ENCODE peak calls at places on chromosomes 7 and 10, in six cellular contexts. One of them, this sample, is unnamed.

GRCh38 chr7:157792241-157792950 is 455.6 kb downstream of the DNAJB6 start:
- DNase-seq in astrocyte of the spinal cord: no peak
- DNase-seq in PC-9: no peak
- DNase-seq in A549: no peak
- DNase-seq in AG04449: no peak
- DNase-seq in MM.1S: no peak
- DNase-seq in this sample: no peak

GRCh38 chr10:31905586-31905985 is 23.0 kb downstream of the ARHGAP12 start:
- DNase-seq in MM.1S: no peak
- DNase-seq in astrocyte of the spinal cord: no peak
- DNase-seq in PC-9: no peak
- DNase-seq in A549: no peak
- DNase-seq in AG04449: no peak
- DNase-seq in this sample: no peak

GRCh38 chr10:76072384-76072783 is 641.0 kb downstream of the LRMDA start:
- DNase-seq in A549: no peak
- DNase-seq in astrocyte of the spinal cord: no peak
- DNase-seq in PC-9: no peak
- DNase-seq in AG04449: no peak
- DNase-seq in MM.1S: no peak
- DNase-seq in this sample: no peak

GRCh38 chr10:93402192-93402591 is 79.9 kb downstream of the MYOF start:
- DNase-seq in PC-9: no peak
- DNase-seq in astrocyte of the spinal cord: no peak
- DNase-seq in MM.1S: no peak
- DNase-seq in A549: no peak
- DNase-seq in AG04449: no peak
- DNase-seq in this sample: no peak

GRCh38 chr10:132588301-132589013 is 50.9 kb downstream of the INPP5A start:
- DNase-seq in MM.1S: no peak
- DNase-seq in astrocyte of the spinal cord: no peak
- DNase-seq in PC-9: no peak
- DNase-seq in A549: no peak
- DNase-seq in AG04449: no peak
- DNase-seq in this sample: no peak

GRCh38 chr7:142556745-142557144 is 192.5 kb upstream of the PRSS1 start:
- DNase-seq in astrocyte of the spinal cord: peak
- DNase-seq in MM.1S: peak
- DNase-seq in PC-9: peak
- DNase-seq in A549: peak
- DNase-seq in AG04449: peak
- DNase-seq in this sample: peak

GRCh38 chr7:94510582-94511456 is 1.2 kb downstream of the CASD1 start:
- DNase-seq in MM.1S: peak
- DNase-seq in AG04449: no peak
- DNase-seq in astrocyte of the spinal cord: peak
- DNase-seq in PC-9: peak
- DNase-seq in A549: peak
- DNase-seq in this sample: no peak

GRCh38 chr10:124044143-124044862 is 49.1 kb downstream of the CHST15 start:
- DNase-seq in A549: no peak
- DNase-seq in MM.1S: no peak
- DNase-seq in PC-9: no peak
- DNase-seq in AG04449: no peak
- DNase-seq in astrocyte of the spinal cord: no peak
- DNase-seq in this sample: no peak

GRCh38 chr7:124764071-124764846 is 1.3 kb downstream of the GPR37 start:
- DNase-seq in AG04449: no peak
- DNase-seq in astrocyte of the spinal cord: no peak
- DNase-seq in A549: no peak
- DNase-seq in PC-9: no peak
- DNase-seq in MM.1S: no peak
- DNase-seq in this sample: peak

GRCh38 chr7:1123721-1124120 is 35.8 kb downstream of the GPER1 start:
- DNase-seq in A549: peak
- DNase-seq in astrocyte of the spinal cord: peak
- DNase-seq in PC-9: no peak
- DNase-seq in AG04449: no peak
- DNase-seq in MM.1S: no peak
- DNase-seq in this sample: peak

GRCh38 chr7:1640376-1641172 is 29.5 kb upstream of the ELFN1 start:
- DNase-seq in MM.1S: no peak
- DNase-seq in AG04449: no peak
- DNase-seq in PC-9: no peak
- DNase-seq in A549: peak
- DNase-seq in astrocyte of the spinal cord: no peak
- DNase-seq in this sample: no peak

GRCh38 chr7:116933465-116933864 is 19.8 kb upstream of the ST7 start:
- DNase-seq in MM.1S: no peak
- DNase-seq in AG04449: no peak
- DNase-seq in A549: no peak
- DNase-seq in PC-9: no peak
- DNase-seq in astrocyte of the spinal cord: no peak
- DNase-seq in this sample: no peak

GRCh38 chr7:48176356-48176893 is 5.2 kb downstream of the ABCA13 start:
- DNase-seq in PC-9: no peak
- DNase-seq in astrocyte of the spinal cord: no peak
- DNase-seq in AG04449: no peak
- DNase-seq in A549: no peak
- DNase-seq in MM.1S: no peak
- DNase-seq in this sample: peak

GRCh38 chr10:75079436-75080083 is 31.9 kb upstream of the SAMD8 start:
- DNase-seq in MM.1S: no peak
- DNase-seq in astrocyte of the spinal cord: no peak
- DNase-seq in A549: no peak
- DNase-seq in PC-9: no peak
- DNase-seq in AG04449: no peak
- DNase-seq in this sample: no peak

GRCh38 chr10:48456361-48456804 is 148.5 kb downstream of the ARHGAP22 start:
- DNase-seq in astrocyte of the spinal cord: no peak
- DNase-seq in AG04449: no peak
- DNase-seq in A549: no peak
- DNase-seq in MM.1S: no peak
- DNase-seq in PC-9: no peak
- DNase-seq in this sample: peak

GRCh38 chr10:63767512-63767911 is 246.3 kb downstream of the REEP3 start:
- DNase-seq in PC-9: no peak
- DNase-seq in AG04449: no peak
- DNase-seq in astrocyte of the spinal cord: peak
- DNase-seq in MM.1S: no peak
- DNase-seq in A549: peak
- DNase-seq in this sample: no peak

GRCh38 chr10:132272767-132273090 is 35.0 kb downstream of the STK32C start:
- DNase-seq in MM.1S: no peak
- DNase-seq in astrocyte of the spinal cord: no peak
- DNase-seq in AG04449: no peak
- DNase-seq in PC-9: no peak
- DNase-seq in A549: no peak
- DNase-seq in this sample: no peak

GRCh38 chr7:92400013-92400412 is 47.3 kb upstream of the GATAD1 start:
- DNase-seq in astrocyte of the spinal cord: no peak
- DNase-seq in A549: no peak
- DNase-seq in PC-9: no peak
- DNase-seq in AG04449: no peak
- DNase-seq in MM.1S: no peak
- DNase-seq in this sample: no peak

GRCh38 chr7:92402920-92403759 is 44.1 kb upstream of the GATAD1 start:
- DNase-seq in astrocyte of the spinal cord: peak
- DNase-seq in PC-9: no peak
- DNase-seq in AG04449: peak
- DNase-seq in A549: no peak
- DNase-seq in MM.1S: no peak
- DNase-seq in this sample: peak

GRCh38 chr7:92397542-92397941 is 49.7 kb upstream of the GATAD1 start:
- DNase-seq in astrocyte of the spinal cord: no peak
- DNase-seq in AG04449: no peak
- DNase-seq in A549: no peak
- DNase-seq in PC-9: no peak
- DNase-seq in MM.1S: no peak
- DNase-seq in this sample: no peak
- H3K4me3 ChIP-seq in astrocyte of the spinal cord: no peak
- H3K4me3 ChIP-seq in AG04449: no peak
- H3K4me3 ChIP-seq in A549: no peak
- H3K4me3 ChIP-seq in PC-9: no peak
- H3K4me3 ChIP-seq in MM.1S: no peak
- H3K4me3 ChIP-seq in this sample: no peak

DNA sequence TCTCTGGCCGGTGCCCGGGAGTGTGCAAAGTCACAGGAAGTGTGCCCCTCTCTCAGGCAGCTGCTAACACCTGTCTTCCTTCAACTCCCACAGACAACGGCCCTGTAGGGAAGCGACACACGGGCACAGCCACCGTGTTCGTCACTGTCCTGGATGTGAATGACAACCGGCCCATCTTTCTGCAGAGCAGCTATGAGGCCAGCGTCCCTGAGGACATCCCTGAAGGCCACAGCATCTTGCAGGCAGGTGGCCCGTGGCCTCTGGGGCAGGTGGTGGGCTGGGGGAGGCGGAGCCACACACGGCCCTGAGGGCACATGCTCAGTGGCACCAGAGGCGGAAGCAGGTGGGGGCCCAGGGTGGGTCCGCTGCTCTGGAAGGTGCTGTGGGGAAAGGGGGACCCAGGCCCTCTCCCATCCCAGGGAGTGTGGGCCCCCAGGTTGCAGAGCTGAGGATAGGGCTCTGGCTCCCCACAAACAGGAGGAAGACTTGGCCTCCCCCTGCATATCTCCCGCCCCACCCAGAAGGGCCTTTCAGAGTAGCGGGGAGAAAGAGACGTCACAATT is 6.9 kb downstream of the C10orf105 start:
- DNase-seq in astrocyte of the spinal cord: no peak
- DNase-seq in AG04449: no peak
- DNase-seq in A549: no peak
- DNase-seq in MM.1S: no peak
- DNase-seq in PC-9: no peak
- DNase-seq in this sample: no peak
- H3K4me3 ChIP-seq in astrocyte of the spinal cord: no peak
- H3K4me3 ChIP-seq in AG04449: no peak
- H3K4me3 ChIP-seq in A549: no peak
- H3K4me3 ChIP-seq in MM.1S: no peak
- H3K4me3 ChIP-seq in PC-9: no peak
- H3K4me3 ChIP-seq in this sample: no peak

GRCh38 chr10:29948971-29949370 is 110.4 kb downstream of the JCAD start:
- DNase-seq in astrocyte of the spinal cord: no peak
- DNase-seq in AG04449: no peak
- DNase-seq in MM.1S: peak
- DNase-seq in PC-9: peak
- DNase-seq in A549: no peak
- DNase-seq in this sample: no peak

GRCh38 chr10:29950391-29950790 is 109.0 kb downstream of the JCAD start:
- DNase-seq in astrocyte of the spinal cord: no peak
- DNase-seq in AG04449: no peak
- DNase-seq in PC-9: no peak
- DNase-seq in A549: no peak
- DNase-seq in MM.1S: no peak
- DNase-seq in this sample: no peak

GRCh38 chr10:29947701-29948060 is 111.7 kb downstream of the JCAD start:
- DNase-seq in MM.1S: no peak
- DNase-seq in A549: no peak
- DNase-seq in astrocyte of the spinal cord: no peak
- DNase-seq in PC-9: peak
- DNase-seq in AG04449: no peak
- DNase-seq in this sample: no peak

GRCh38 chr10:29951441-29951931 is 107.9 kb downstream of the JCAD start:
- DNase-seq in astrocyte of the spinal cord: peak
- DNase-seq in PC-9: no peak
- DNase-seq in A549: no peak
- DNase-seq in MM.1S: no peak
- DNase-seq in AG04449: no peak
- DNase-seq in this sample: no peak

GRCh38 chr10:29949411-29950011 is 109.9 kb downstream of the JCAD start:
- DNase-seq in MM.1S: peak
- DNase-seq in AG04449: peak
- DNase-seq in astrocyte of the spinal cord: peak
- DNase-seq in PC-9: peak
- DNase-seq in A549: peak
- DNase-seq in this sample: peak
- H3K4me3 ChIP-seq in MM.1S: no peak
- H3K4me3 ChIP-seq in AG04449: no peak
- H3K4me3 ChIP-seq in astrocyte of the spinal cord: no peak
- H3K4me3 ChIP-seq in PC-9: no peak
- H3K4me3 ChIP-seq in A549: no peak
- H3K4me3 ChIP-seq in this sample: no peak

GRCh38 chr10:58661902-58662301 is 149.2 kb downstream of the BICC1 start:
- DNase-seq in A549: no peak
- DNase-seq in astrocyte of the spinal cord: no peak
- DNase-seq in PC-9: no peak
- DNase-seq in MM.1S: no peak
- DNase-seq in AG04449: no peak
- DNase-seq in this sample: no peak

GRCh38 chr10:58662314-58662713 is 149.6 kb downstream of the BICC1 start:
- DNase-seq in PC-9: peak
- DNase-seq in AG04449: peak
- DNase-seq in A549: peak
- DNase-seq in astrocyte of the spinal cord: peak
- DNase-seq in MM.1S: no peak
- DNase-seq in this sample: peak

GRCh38 chr10:58665361-58665760 is 152.7 kb downstream of the BICC1 start:
- DNase-seq in A549: no peak
- DNase-seq in astrocyte of the spinal cord: no peak
- DNase-seq in MM.1S: no peak
- DNase-seq in PC-9: no peak
- DNase-seq in AG04449: no peak
- DNase-seq in this sample: no peak

GRCh38 chr10:58667658-58668310 is 155.1 kb downstream of the BICC1 start:
- DNase-seq in astrocyte of the spinal cord: no peak
- DNase-seq in AG04449: no peak
- DNase-seq in MM.1S: no peak
- DNase-seq in PC-9: no peak
- DNase-seq in A549: no peak
- DNase-seq in this sample: peak

GRCh38 chr10:58666024-58666423 is 153.4 kb downstream of the BICC1 start:
- DNase-seq in PC-9: no peak
- DNase-seq in A549: no peak
- DNase-seq in AG04449: no peak
- DNase-seq in astrocyte of the spinal cord: peak
- DNase-seq in MM.1S: peak
- DNase-seq in this sample: no peak
- H3K4me3 ChIP-seq in PC-9: no peak
- H3K4me3 ChIP-seq in A549: no peak
- H3K4me3 ChIP-seq in AG04449: no peak
- H3K4me3 ChIP-seq in astrocyte of the spinal cord: no peak
- H3K4me3 ChIP-seq in MM.1S: no peak
- H3K4me3 ChIP-seq in this sample: no peak

This sample was measured in foreskin fibroblast.